ENCODE peak calls at places on chromosomes 6 and 20, in five cellular contexts. One of them, this sample, is unnamed.

GRCh38 chr6:166395778-166396177 is 13.0 kb upstream of the MPC1 start:
- DNase-seq in GM06990: no peak
- DNase-seq in SK-N-SH: no peak
- DNase-seq in IMR-90: no peak
- DNase-seq in cardiac muscle cell: no peak
- DNase-seq in this sample: no peak

GRCh38 chr20:36177716-36178115 is 23.2 kb downstream of the EPB41L1 start:
- DNase-seq in GM06990: no peak
- DNase-seq in IMR-90: no peak
- DNase-seq in cardiac muscle cell: no peak
- DNase-seq in SK-N-SH: no peak
- DNase-seq in this sample: no peak

GRCh38 chr6:32415521-32416019 is 8.6 kb upstream of the BTNL2 start:
- DNase-seq in IMR-90: peak
- DNase-seq in SK-N-SH: peak
- DNase-seq in cardiac muscle cell: peak
- DNase-seq in GM06990: no peak
- DNase-seq in this sample: peak

GRCh38 chr20:38870733-38871559 is 55.3 kb upstream of the FAM83D start:
- DNase-seq in cardiac muscle cell: no peak
- DNase-seq in GM06990: no peak
- DNase-seq in SK-N-SH: no peak
- DNase-seq in IMR-90: peak
- DNase-seq in this sample: peak

GRCh38 chr20:20370087-20370575 is 2.2 kb downstream of the INSM1 start:
- DNase-seq in GM06990: no peak
- DNase-seq in IMR-90: no peak
- DNase-seq in SK-N-SH: no peak
- DNase-seq in cardiac muscle cell: no peak
- DNase-seq in this sample: no peak

GRCh38 chr20:25317351-25318075 is 69.6 kb downstream of the PYGB start:
- DNase-seq in SK-N-SH: no peak
- DNase-seq in cardiac muscle cell: no peak
- DNase-seq in GM06990: no peak
- DNase-seq in IMR-90: no peak
- DNase-seq in this sample: no peak

GRCh38 chr6:37016995-37017394 is 11.5 kb downstream of the FGD2 start:
- DNase-seq in GM06990: no peak
- DNase-seq in cardiac muscle cell: no peak
- DNase-seq in IMR-90: no peak
- DNase-seq in SK-N-SH: no peak
- DNase-seq in this sample: no peak

GRCh38 chr6:92109256-92109655 is 1310.1 kb downstream of the EPHA7 start:
- DNase-seq in SK-N-SH: no peak
- DNase-seq in IMR-90: no peak
- DNase-seq in GM06990: no peak
- DNase-seq in cardiac muscle cell: no peak
- DNase-seq in this sample: no peak

GRCh38 chr6:4950849-4951533 is 52.8 kb downstream of the RPP40 start:
- DNase-seq in GM06990: no peak
- DNase-seq in SK-N-SH: peak
- DNase-seq in cardiac muscle cell: no peak
- DNase-seq in IMR-90: no peak
- DNase-seq in this sample: no peak

GRCh38 chr6:88426005-88426404 is 259.9 kb upstream of the CNR1 start:
- DNase-seq in GM06990: no peak
- DNase-seq in IMR-90: no peak
- DNase-seq in cardiac muscle cell: no peak
- DNase-seq in SK-N-SH: no peak
- DNase-seq in this sample: no peak

GRCh38 chr6:3291987-3292386 is 33.2 kb downstream of the PSMG4 start:
- DNase-seq in SK-N-SH: no peak
- DNase-seq in cardiac muscle cell: no peak
- DNase-seq in GM06990: no peak
- DNase-seq in IMR-90: no peak
- DNase-seq in this sample: no peak

GRCh38 chr20:35539756-35540212 is 2.1 kb upstream of the ERGIC3 start:
- DNase-seq in GM06990: peak
- DNase-seq in IMR-90: no peak
- DNase-seq in cardiac muscle cell: peak
- DNase-seq in SK-N-SH: no peak
- DNase-seq in this sample: peak

GRCh38 chr6:159833556-159833955 is 33.5 kb downstream of the PNLDC1 start:
- DNase-seq in SK-N-SH: no peak
- DNase-seq in cardiac muscle cell: no peak
- DNase-seq in GM06990: no peak
- DNase-seq in IMR-90: peak
- DNase-seq in this sample: no peak

GRCh38 chr6:133893324-133893692 is 4.4 kb downstream of the TCF21 start:
- DNase-seq in IMR-90: no peak
- DNase-seq in SK-N-SH: no peak
- DNase-seq in cardiac muscle cell: no peak
- DNase-seq in GM06990: no peak
- DNase-seq in this sample: no peak

GRCh38 chr6:34143884-34144580 is 1.9 kb downstream of the GRM4 start:
- DNase-seq in IMR-90: no peak
- DNase-seq in cardiac muscle cell: peak
- DNase-seq in SK-N-SH: peak
- DNase-seq in GM06990: no peak
- DNase-seq in this sample: peak

GRCh38 chr6:79869600-79870084 is 77.7 kb downstream of the ELOVL4 start:
- DNase-seq in IMR-90: peak
- DNase-seq in cardiac muscle cell: peak
- DNase-seq in GM06990: peak
- DNase-seq in SK-N-SH: peak
- DNase-seq in this sample: peak

GRCh38 chr20:49798718-49799117 is 13.9 kb upstream of the SLC9A8 start:
- DNase-seq in GM06990: no peak
- DNase-seq in SK-N-SH: no peak
- DNase-seq in IMR-90: no peak
- DNase-seq in cardiac muscle cell: no peak
- DNase-seq in this sample: no peak

GRCh38 chr20:64153861-64154589 is 10.2 kb upstream of the MYT1 start:
- DNase-seq in IMR-90: no peak
- DNase-seq in cardiac muscle cell: no peak
- DNase-seq in GM06990: no peak
- DNase-seq in SK-N-SH: no peak
- DNase-seq in this sample: no peak

GRCh38 chr20:34979366-34980153 is 23.9 kb downstream of the MYH7B start:
- DNase-seq in cardiac muscle cell: peak
- DNase-seq in IMR-90: no peak
- DNase-seq in SK-N-SH: peak
- DNase-seq in GM06990: no peak
- DNase-seq in this sample: no peak

GRCh38 chr6:169160855-169161560 is 92.6 kb downstream of the THBS2 start:
- DNase-seq in cardiac muscle cell: no peak
- DNase-seq in GM06990: no peak
- DNase-seq in IMR-90: no peak
- DNase-seq in SK-N-SH: no peak
- DNase-seq in this sample: no peak

GRCh38 chr6:14849224-14849623 is 396.6 kb upstream of the JARID2 start:
- DNase-seq in IMR-90: no peak
- DNase-seq in cardiac muscle cell: no peak
- DNase-seq in GM06990: no peak
- DNase-seq in SK-N-SH: no peak
- DNase-seq in this sample: no peak

GRCh38 chr6:39152247-39152646 is 37.3 kb upstream of the SAYSD1 start:
- DNase-seq in GM06990: no peak
- DNase-seq in IMR-90: no peak
- DNase-seq in cardiac muscle cell: no peak
- DNase-seq in SK-N-SH: no peak
- DNase-seq in this sample: no peak

GRCh38 chr20:57024849-57025248 is 241.6 kb downstream of the BMP7 start:
- DNase-seq in cardiac muscle cell: no peak
- DNase-seq in SK-N-SH: no peak
- DNase-seq in IMR-90: no peak
- DNase-seq in GM06990: no peak
- DNase-seq in this sample: no peak

GRCh38 chr6:47922391-47922790 is 140.6 kb downstream of the OPN5 start:
- DNase-seq in SK-N-SH: no peak
- DNase-seq in GM06990: no peak
- DNase-seq in cardiac muscle cell: no peak
- DNase-seq in IMR-90: no peak
- DNase-seq in this sample: no peak

GRCh38 chr6:40885139-40885774 is 153.8 kb downstream of the UNC5CL start:
- DNase-seq in GM06990: no peak
- DNase-seq in cardiac muscle cell: no peak
- DNase-seq in IMR-90: no peak
- DNase-seq in SK-N-SH: no peak
- DNase-seq in this sample: no peak

GRCh38 chr6:40888456-40888990 is 150.5 kb downstream of the UNC5CL start:
- DNase-seq in GM06990: no peak
- DNase-seq in SK-N-SH: no peak
- DNase-seq in cardiac muscle cell: no peak
- DNase-seq in IMR-90: no peak
- DNase-seq in this sample: no peak

GRCh38 chr6:40887079-40887822 is 151.8 kb downstream of the UNC5CL start:
- DNase-seq in GM06990: no peak
- DNase-seq in cardiac muscle cell: no peak
- DNase-seq in IMR-90: no peak
- DNase-seq in SK-N-SH: no peak
- DNase-seq in this sample: no peak

GRCh38 chr6:40889137-40889832 is 149.7 kb downstream of the UNC5CL start:
- DNase-seq in GM06990: no peak
- DNase-seq in IMR-90: no peak
- DNase-seq in cardiac muscle cell: no peak
- DNase-seq in SK-N-SH: no peak
- DNase-seq in this sample: no peak

DNA sequence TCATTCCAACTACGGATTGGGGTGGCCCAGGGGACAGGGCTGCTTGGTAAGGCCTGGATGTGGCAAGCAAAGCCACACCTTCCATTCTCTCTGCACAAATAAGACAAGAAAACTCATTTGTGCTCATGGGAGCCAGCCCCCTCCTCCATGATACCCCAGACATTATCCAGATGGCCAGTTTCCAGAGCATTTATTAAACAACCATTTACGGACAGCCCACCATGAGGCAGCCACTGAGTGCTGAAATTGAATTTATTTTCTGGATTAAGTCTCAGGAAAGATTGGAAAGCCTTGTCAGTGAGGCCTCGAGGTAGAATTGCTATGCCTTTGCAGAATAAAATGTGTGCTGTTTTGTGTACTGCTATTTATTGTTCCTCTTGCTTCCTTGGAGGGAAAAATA is 151.1 kb downstream of the UNC5CL start:
- DNase-seq in SK-N-SH: peak
- DNase-seq in GM06990: no peak
- DNase-seq in cardiac muscle cell: no peak
- DNase-seq in IMR-90: no peak
- DNase-seq in this sample: no peak
- TF ChIP-seq CTCF in SK-N-SH: no peak
- TF ChIP-seq CTCF in GM06990: no peak
- TF ChIP-seq CTCF in cardiac muscle cell: no peak
- TF ChIP-seq CTCF in IMR-90: no peak
- TF ChIP-seq CTCF in this sample: no peak

DNA sequence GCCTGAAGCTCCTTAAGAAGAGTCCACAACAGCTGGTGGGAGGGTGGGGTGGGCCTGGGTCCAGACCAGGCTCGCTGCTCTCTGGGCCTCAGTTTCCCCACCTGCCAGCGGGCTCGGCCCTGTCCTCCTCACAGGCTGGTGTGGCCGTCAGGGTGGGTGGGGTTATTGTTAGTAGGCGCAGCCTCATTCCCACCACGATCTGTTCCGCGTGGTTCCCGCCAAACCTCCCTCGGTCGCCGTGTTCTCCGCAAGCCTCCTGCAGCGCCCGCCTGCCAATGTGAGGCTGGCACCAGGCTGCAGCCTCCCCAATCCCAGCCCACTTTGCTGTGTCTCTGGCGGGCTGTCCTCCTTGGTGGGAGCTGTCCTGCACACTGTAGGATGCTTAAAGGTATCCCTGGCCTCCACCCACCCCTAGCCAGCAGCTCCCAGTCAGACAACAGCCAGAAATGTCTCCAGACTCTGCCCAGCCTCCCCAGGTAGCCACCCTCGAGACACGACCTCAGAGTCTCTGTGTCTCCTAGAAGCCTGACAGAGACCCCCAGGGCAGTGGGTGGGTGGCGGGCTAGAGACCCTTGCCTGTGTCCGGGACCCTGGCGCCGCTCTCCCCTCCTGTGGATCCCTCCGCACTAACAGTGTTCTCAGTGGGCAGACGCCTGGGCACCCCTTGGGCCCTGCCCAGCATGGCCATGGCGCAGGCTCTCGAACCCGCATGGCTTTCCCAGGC is 15.3 kb downstream of the SLC17A9 start:
- DNase-seq in IMR-90: no peak
- DNase-seq in cardiac muscle cell: no peak
- DNase-seq in GM06990: no peak
- DNase-seq in SK-N-SH: no peak
- DNase-seq in this sample: no peak
- H3K4me3 ChIP-seq in IMR-90: no peak
- H3K4me3 ChIP-seq in cardiac muscle cell: no peak
- H3K4me3 ChIP-seq in GM06990: no peak
- H3K4me3 ChIP-seq in SK-N-SH: no peak
- H3K4me3 ChIP-seq in this sample: no peak

GRCh38 chr6:12371641-12372146 is 81.5 kb downstream of the EDN1 start:
- DNase-seq in cardiac muscle cell: no peak
- DNase-seq in GM06990: no peak
- DNase-seq in SK-N-SH: no peak
- DNase-seq in IMR-90: peak
- DNase-seq in this sample: no peak

GRCh38 chr6:12367412-12367811 is 77.3 kb downstream of the EDN1 start:
- DNase-seq in GM06990: no peak
- DNase-seq in IMR-90: no peak
- DNase-seq in SK-N-SH: no peak
- DNase-seq in cardiac muscle cell: no peak
- DNase-seq in this sample: no peak

GRCh38 chr6:12371151-12371550 is 81.0 kb downstream of the EDN1 start:
- DNase-seq in cardiac muscle cell: no peak
- DNase-seq in IMR-90: no peak
- DNase-seq in GM06990: no peak
- DNase-seq in SK-N-SH: no peak
- DNase-seq in this sample: no peak

GRCh38 chr6:12369355-12369754 is 79.2 kb downstream of the EDN1 start:
- DNase-seq in IMR-90: no peak
- DNase-seq in SK-N-SH: no peak
- DNase-seq in GM06990: no peak
- DNase-seq in cardiac muscle cell: no peak
- DNase-seq in this sample: no peak

DNA sequence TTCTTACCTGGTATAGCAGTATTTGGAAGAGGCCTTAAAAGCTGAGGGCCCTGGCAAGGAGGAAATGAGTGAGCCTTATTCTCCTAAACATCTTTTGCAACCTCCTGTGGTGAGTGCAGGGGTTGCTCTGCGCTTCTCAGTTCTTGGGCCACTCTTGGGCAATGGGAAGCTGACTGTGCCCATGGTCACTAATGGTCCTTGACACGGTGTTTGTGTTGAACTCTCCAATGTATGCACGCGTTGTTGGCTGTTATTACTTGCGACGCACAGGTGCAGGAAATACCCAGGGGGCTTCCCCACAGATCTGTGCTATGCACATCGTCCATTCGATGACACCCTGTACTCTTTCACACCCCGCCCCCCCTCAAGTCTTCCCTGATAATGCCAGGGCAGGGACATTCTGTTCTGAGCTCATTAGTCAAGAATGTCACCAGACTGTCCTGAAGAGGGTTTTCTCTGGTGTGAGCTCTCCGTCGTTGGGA is 79.7 kb downstream of the EDN1 start:
- DNase-seq in SK-N-SH: no peak
- DNase-seq in GM06990: peak
- DNase-seq in IMR-90: no peak
- DNase-seq in cardiac muscle cell: no peak
- DNase-seq in this sample: peak
- TF ChIP-seq CTCF in SK-N-SH: no peak
- TF ChIP-seq CTCF in GM06990: peak
- TF ChIP-seq CTCF in IMR-90: no peak
- TF ChIP-seq CTCF in cardiac muscle cell: no peak
- TF ChIP-seq CTCF in this sample: peak

GRCh38 chr6:112466378-112467151 is 119.4 kb downstream of the RFPL4B start:
- DNase-seq in SK-N-SH: no peak
- DNase-seq in IMR-90: peak
- DNase-seq in cardiac muscle cell: no peak
- DNase-seq in GM06990: peak
- DNase-seq in this sample: peak
- H3K4me3 ChIP-seq in SK-N-SH: no peak
- H3K4me3 ChIP-seq in IMR-90: no peak
- H3K4me3 ChIP-seq in cardiac muscle cell: no peak
- H3K4me3 ChIP-seq in GM06990: no peak
- H3K4me3 ChIP-seq in this sample: no peak

This sample was measured in GM12865.